ENCODE peak calls at places on chromosomes 13 and 19, in four cellular contexts. E is WTC11, R is GM12878, W is HepG2. F is an unnamed sample.

GRCh38 chr13:48561461-48562224 is 28.8 kb upstream of the RCBTB2 start:
- DNase-seq in E (no peak), R (no peak), W (no peak), F (no peak)

GRCh38 chr19:55112781-55113569 is 4.5 kb downstream of the PPP1R12C start:
- DNase-seq in E (peak), R (no peak), W (no peak), F (peak)

GRCh38 chr19:46081928-46082727 is 41.3 kb upstream of the IGFL4 start:
- DNase-seq in E (no peak), R (peak), W (peak), F (peak)

GRCh38 chr19:48752511-48753365 is at the start of gene FUT1:
- DNase-seq in E (peak), R (no peak), W (no peak), F (peak)

GRCh38 chr19:46714523-46715106 is 2.3 kb downstream of the PRKD2 start:
- DNase-seq in E (no peak), R (no peak), W (no peak), F (no peak)

GRCh38 chr19:47230122-47230920 is 678 bp downstream of the BBC3 start:
- DNase-seq in E (peak), R (no peak), W (peak), F (peak)

GRCh38 chr13:80047406-80047805 is 293.5 kb downstream of the SPRY2 start:
- DNase-seq in E (no peak), R (no peak), W (no peak), F (no peak)

GRCh38 chr13:102972191-102972590 is 94.0 kb downstream of the SLC10A2 start:
- DNase-seq in E (no peak), R (no peak), W (no peak), F (no peak)

GRCh38 chr13:49629947-49630346 is 1.6 kb downstream of the ARL11 start:
- DNase-seq in E (no peak), R (no peak), W (no peak), F (no peak)

GRCh38 chr13:93225610-93226009 is 997 bp upstream of the GPC6 start:
- DNase-seq in E (no peak), R (no peak), W (no peak), F (no peak)

GRCh38 chr19:45645631-45646344 is 6.6 kb upstream of the EML2 start:
- DNase-seq in E (peak), R (peak), W (peak), F (peak)

GRCh38 chr19:46882034-46882433 is 21.2 kb downstream of the ARHGAP35 start:
- DNase-seq in E (no peak), R (no peak), W (no peak), F (no peak)

GRCh38 chr13:30819136-30819875 is 84.0 kb downstream of the ALOX5AP start:
- DNase-seq in E (no peak), R (no peak), W (peak), F (no peak)

GRCh38 chr13:45879666-45880065 is 28.1 kb upstream of the SIAH3 start:
- DNase-seq in E (peak), R (no peak), W (peak), F (peak)

GRCh38 chr13:41053384-41053826 is 7.9 kb upstream of the WBP4 start:
- DNase-seq in E (no peak), R (peak), W (no peak), F (no peak)

GRCh38 chr19:43425567-43426392 is 11.1 kb downstream of the TEX101 start:
- DNase-seq in E (no peak), R (no peak), W (no peak), F (no peak)

GRCh38 chr19:31289976-31290375 is 59.3 kb downstream of the TSHZ3 start:
- DNase-seq in E (no peak), R (no peak), W (no peak), F (no peak)

GRCh38 chr19:14916848-14917247 is 24.4 kb upstream of the OR7C2 start:
- DNase-seq in E (no peak), R (no peak), W (no peak), F (no peak)
- TF ChIP-seq CBFB in E (no peak), R (no peak), W (no peak), F (no peak)

DNA sequence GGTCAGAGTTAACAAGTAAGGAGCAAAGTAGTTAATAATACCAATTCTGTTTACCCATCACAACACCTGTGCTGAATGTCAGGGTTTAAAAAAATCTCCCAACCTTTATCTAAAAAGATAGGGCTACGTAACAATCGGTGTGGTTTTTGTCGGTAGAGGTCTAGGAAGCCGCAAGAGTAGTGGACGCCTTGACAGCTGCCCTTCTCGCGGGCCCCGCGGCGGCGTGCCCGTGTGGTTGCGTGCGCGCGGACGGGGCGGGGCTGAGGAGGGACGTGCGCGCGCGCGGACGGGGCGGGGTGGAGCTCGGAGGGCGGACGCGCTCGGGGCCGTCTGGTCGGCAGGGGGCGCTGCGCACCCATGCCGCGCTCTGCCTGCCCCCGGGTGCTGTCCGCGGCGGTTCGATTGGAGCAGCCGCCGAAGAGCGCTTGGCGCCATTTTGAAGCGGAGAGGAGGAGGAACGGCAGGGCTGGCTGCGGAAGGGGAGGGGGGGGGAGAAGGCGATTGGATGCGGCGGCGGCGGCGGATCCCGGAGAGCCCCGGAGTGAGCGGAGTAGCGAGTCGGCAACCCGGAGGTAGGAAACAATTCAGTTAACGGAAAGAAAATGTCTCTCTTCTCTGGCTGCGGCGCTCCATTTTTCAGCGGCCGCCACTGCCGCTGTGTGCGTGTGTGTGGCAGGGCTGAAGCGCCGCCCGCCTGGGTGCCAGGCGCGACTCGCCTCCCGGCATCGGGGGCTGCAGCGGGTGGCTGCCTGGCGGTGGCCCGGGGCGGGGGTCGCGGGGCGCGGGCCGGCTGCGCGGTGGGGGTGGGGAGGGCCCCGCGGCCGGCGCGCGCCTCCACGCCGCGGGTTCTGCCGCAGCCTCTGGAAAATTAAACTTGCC is at the start of gene PDS5B:
- DNase-seq in E (peak), R (peak), W (peak), F (peak)
- TF ChIP-seq CBFB in E (peak), R (no peak), W (no peak), F (no peak)

DNA sequence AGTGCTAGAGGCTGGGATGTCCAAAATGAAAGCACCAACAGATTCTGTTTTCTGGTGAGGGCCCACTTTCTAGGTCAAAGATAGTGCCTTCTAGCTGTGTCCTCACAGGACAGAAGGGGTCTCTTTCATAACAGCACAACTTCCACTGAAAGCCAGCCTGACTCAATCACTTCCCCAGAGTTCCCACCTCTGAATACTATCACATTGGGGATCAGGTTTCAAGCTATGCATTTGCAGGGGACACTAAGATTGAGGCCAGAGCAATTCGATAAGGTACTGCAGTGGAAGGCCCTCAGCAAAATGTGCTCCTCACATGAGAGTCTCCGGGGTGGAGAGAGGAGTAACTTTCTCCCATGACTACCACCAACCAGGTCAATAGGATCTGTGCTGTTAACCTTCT is 1501.5 kb downstream of the EFNB2 start:
- DNase-seq in E (no peak), R (no peak), W (no peak), F (no peak)
- TF ChIP-seq CBFB in E (no peak), R (no peak), W (no peak), F (no peak)

DNA sequence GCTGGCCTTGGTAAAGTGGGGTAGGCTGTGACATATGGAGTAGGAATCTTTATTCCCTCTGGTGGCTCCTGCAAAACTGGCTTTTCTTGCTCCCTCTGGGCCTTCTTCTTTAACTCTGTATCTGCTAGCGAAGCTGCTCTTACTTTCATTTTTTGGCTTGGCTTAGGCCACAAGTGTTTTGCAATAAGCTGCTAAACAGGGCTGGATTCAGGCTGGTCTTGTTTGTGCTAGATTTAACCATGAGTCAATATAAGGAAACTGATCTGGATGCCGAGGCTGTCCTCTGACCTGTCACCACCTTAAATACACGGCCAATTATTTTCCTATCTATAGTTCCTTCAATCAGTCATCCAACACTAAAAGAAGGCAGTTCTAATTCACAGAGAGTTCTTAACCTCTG is 42.4 kb downstream of the ZNF493 start:
- DNase-seq in E (no peak), R (no peak), W (peak), F (no peak)
- TF ChIP-seq CBFB in E (no peak), R (no peak), W (no peak), F (no peak)

GRCh38 chr13:44437356-44438233 is 64.0 kb downstream of the SERP2 start:
- DNase-seq in E (no peak), R (no peak), W (peak), F (peak)
- TF ChIP-seq CBFB in E (no peak), R (no peak), W (no peak), F (no peak)

GRCh38 chr13:110418944-110419343 is 111.9 kb downstream of the COL4A2 start:
- DNase-seq in E (no peak), R (no peak), W (no peak), F (no peak)

GRCh38 chr13:110419391-110419791 is 112.3 kb downstream of the COL4A2 start:
- DNase-seq in E (no peak), R (no peak), W (peak), F (no peak)

GRCh38 chr13:110415669-110416068 is 108.6 kb downstream of the COL4A2 start:
- DNase-seq in E (no peak), R (no peak), W (peak), F (peak)

GRCh38 chr13:110416131-110416584 is 109.1 kb downstream of the COL4A2 start:
- DNase-seq in E (no peak), R (no peak), W (no peak), F (no peak)

GRCh38 chr13:110417537-110417908 is 110.4 kb downstream of the COL4A2 start:
- DNase-seq in E (no peak), R (no peak), W (no peak), F (no peak)
- TF ChIP-seq CBFB in E (no peak), R (no peak), W (no peak), F (no peak)

DNA sequence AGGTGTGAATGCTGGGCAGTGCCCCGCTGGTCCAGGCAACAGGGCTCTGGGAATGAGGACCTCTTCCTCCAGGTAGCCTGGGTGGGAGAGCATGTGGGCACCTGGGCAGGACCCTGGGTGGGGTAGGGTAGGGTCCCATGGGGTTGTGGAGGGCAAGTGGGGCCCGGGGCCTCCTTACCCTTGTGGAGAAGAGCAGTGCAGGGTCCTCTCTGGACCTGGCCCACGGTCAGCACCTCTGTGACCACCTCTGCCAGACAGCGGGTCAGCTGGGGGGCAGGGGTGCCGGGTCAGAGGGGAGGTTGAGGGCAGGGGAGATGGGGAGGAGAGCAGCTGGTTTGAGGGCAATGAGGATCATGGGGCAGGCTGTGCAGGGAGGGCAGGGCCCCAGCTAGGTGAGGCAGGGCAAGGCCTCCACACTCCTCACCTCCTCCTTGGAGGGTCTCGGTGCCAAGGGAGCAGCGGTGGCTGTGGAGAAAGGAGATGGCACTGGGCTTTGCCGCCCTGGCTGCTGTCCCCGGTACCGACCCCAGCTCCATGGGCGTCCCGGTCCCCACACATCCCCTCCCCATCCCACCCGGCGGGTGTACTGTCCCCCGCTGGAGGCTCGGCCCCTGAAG is 490 bp downstream of the CCER2 start:
- DNase-seq in E (no peak), R (no peak), W (no peak), F (no peak)
- TF ChIP-seq CBFB in E (no peak), R (no peak), W (no peak), F (no peak)

DNA sequence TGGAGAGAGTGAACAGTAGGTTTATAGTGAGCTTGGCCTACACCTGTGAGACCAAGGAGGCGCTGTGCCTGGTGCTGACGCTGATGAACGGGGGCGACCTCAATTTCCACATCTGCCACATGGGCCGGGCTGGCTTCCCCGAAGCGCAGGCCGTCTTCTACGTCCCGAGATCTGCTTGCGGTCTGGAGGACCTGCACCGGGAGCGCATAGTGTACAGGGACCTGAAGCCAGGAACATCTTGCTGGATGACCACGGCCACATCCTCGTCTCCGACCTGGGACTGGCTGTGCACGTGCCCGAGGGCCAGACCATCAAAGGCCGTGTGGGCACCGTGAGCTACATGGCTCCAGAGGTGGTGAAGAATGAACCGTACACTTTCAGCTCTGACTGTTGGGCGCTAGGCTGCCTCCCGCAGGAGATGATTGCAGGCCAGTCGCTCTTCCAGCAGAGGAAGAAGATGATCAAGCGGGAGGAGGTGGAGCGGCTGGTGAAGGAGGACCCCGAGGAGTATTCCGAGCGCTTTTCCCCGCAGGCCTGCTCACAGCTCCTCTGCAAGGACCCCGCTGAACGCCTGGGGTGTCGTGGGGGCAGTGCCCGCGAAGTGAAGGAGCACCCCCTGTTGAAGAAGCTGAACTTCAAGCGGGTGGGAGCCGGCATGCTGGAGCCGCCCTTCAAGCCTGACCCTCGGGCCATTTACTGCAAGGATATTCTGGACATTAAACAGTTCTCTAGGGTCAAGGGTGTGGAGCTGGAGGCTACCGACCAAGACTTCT is 139.0 kb downstream of the ZDHHC20 start:
- DNase-seq in E (no peak), R (no peak), W (no peak), F (no peak)
- TF ChIP-seq CBFB in E (no peak), R (no peak), W (no peak), F (no peak)

GRCh38 chr19:40285353-40286234 is 449 bp upstream of the AKT2 start:
- DNase-seq in E (peak), R (peak), W (peak), F (peak)

GRCh38 chr19:40284251-40284500 is 969 bp downstream of the AKT2 start:
- DNase-seq in E (no peak), R (no peak), W (no peak), F (no peak)

GRCh38 chr19:40286235-40286530 is 1.0 kb upstream of the AKT2 start:
- DNase-seq in E (no peak), R (no peak), W (no peak), F (no peak)

GRCh38 chr19:40283414-40284250 is 1.5 kb downstream of the AKT2 start:
- DNase-seq in E (peak), R (no peak), W (peak), F (peak)

GRCh38 chr19:40284501-40285352 is at the start of gene AKT2:
- DNase-seq in E (peak), R (peak), W (no peak), F (peak)
- TF ChIP-seq CBFB in E (no peak), R (peak), W (no peak), F (no peak)